ENCODE peak calls at places on chromosomes 5 and 9, in eight cellular contexts. J, M, E, X, N, O, Y and G are unnamed samples.

GRCh38 chr9:81851340-81851739 is 76.9 kb upstream of the SPATA31D4 start:
- DNase-seq in J (no peak), O (no peak), M (no peak), X (no peak), N (no peak), E (no peak), Y (no peak), G (no peak)

GRCh38 chr9:36993933-36994764 is 39.9 kb downstream of the PAX5 start:
- DNase-seq in N (no peak), Y (no peak), M (no peak), X (no peak), J (no peak), E (no peak), O (no peak), G (no peak)

GRCh38 chr5:143001764-143002351 is 231.7 kb downstream of the ARHGAP26 start:
- DNase-seq in J (no peak), X (peak; percentile 75), M (peak; percentile 86), E (peak; percentile 70), Y (no peak), O (no peak), N (peak; percentile 67), G (no peak)

GRCh38 chr5:127595484-127596368 is 53.2 kb upstream of the CTXN3 start:
- DNase-seq in N (no peak), J (no peak), X (no peak), Y (no peak), E (no peak), M (no peak), O (no peak), G (no peak)

GRCh38 chr5:121006206-121006605 is 542.1 kb downstream of the PRR16 start:
- DNase-seq in X (no peak), Y (no peak), M (no peak), E (peak; percentile 0), N (no peak), J (no peak), O (no peak), G (no peak)

GRCh38 chr9:85237478-85237877 is 504.3 kb downstream of the AGTPBP1 start:
- DNase-seq in J (no peak), Y (no peak), O (no peak), X (no peak), E (no peak), N (no peak), M (no peak), G (no peak)

GRCh38 chr9:3224931-3225330 is 300.9 kb downstream of the RFX3 start:
- DNase-seq in O (no peak), N (no peak), E (peak; percentile 34), X (peak; percentile 24), Y (no peak), M (no peak), J (no peak), G (no peak)

GRCh38 chr9:133726401-133727276 is 11.5 kb downstream of the SARDH start:
- DNase-seq in N (peak; percentile 56), X (peak; percentile 75), O (peak; percentile 69), Y (no peak), E (peak; percentile 41), M (peak; percentile 55), J (no peak), G (peak; percentile 74)

GRCh38 chr5:38923661-38924451 is 78.0 kb downstream of the OSMR start:
- DNase-seq in M (no peak), N (no peak), Y (no peak), J (no peak), E (peak; percentile 79), X (peak; percentile 70), O (no peak), G (no peak)

GRCh38 chr9:76835571-76836283 is 70.2 kb downstream of the PRUNE2 start:
- DNase-seq in Y (no peak), M (peak; percentile 77), E (peak; percentile 62), J (peak; percentile 24), O (no peak), N (peak; percentile 38), X (peak; percentile 93), G (no peak)

GRCh38 chr9:104820336-104820735 is 56.4 kb downstream of the NIPSNAP3B start:
- DNase-seq in N (no peak), Y (no peak), J (no peak), X (no peak), O (no peak), M (no peak), E (no peak), G (no peak)

GRCh38 chr5:64628901-64629300 is 61.4 kb upstream of the SHISAL2B start:
- DNase-seq in E (no peak), X (no peak), O (no peak), M (no peak), Y (no peak), J (no peak), N (no peak), G (no peak)

GRCh38 chr5:136192526-136193395 is at the start of gene SMIM32:
- DNase-seq in Y (peak; percentile 49), M (no peak), E (no peak), O (no peak), J (no peak), X (peak; percentile 7), N (no peak), G (peak; percentile 49)

GRCh38 chr9:4842734-4843133 is 50.0 kb downstream of the RCL1 start:
- DNase-seq in J (no peak), Y (no peak), N (no peak), X (no peak), O (no peak), M (no peak), E (no peak), G (no peak)

GRCh38 chr5:164051745-164052144 is 546.3 kb downstream of the MAT2B start:
- DNase-seq in M (no peak), X (peak; percentile 62), N (no peak), O (no peak), J (no peak), Y (no peak), E (peak; percentile 45), G (no peak)

GRCh38 chr5:160479220-160479619 is 57.6 kb downstream of the PTTG1 start:
- DNase-seq in O (no peak), E (no peak), X (no peak), N (no peak), M (no peak), J (no peak), Y (no peak), G (no peak)

GRCh38 chr5:133818869-133819600 is 149.4 kb downstream of the C5orf15 start:
- DNase-seq in N (no peak), J (no peak), E (no peak), O (no peak), M (no peak), X (no peak), Y (no peak), G (no peak)

GRCh38 chr5:62475072-62475471 is 62.5 kb downstream of the IPO11 start:
- DNase-seq in O (no peak), Y (no peak), X (peak; percentile 73), N (peak; percentile 60), E (peak; percentile 77), M (peak; percentile 87), J (peak; percentile 20), G (no peak)

GRCh38 chr9:8804618-8805017 is 1005.0 kb upstream of the DMAC1 start:
- DNase-seq in O (no peak), X (no peak), Y (no peak), N (no peak), E (no peak), M (no peak), J (no peak), G (no peak)

GRCh38 chr9:29456940-29457339 is 1883.7 kb upstream of the C9orf72 start:
- DNase-seq in J (no peak), N (no peak), X (peak; percentile 73), M (peak; percentile 13), O (no peak), E (peak; percentile 3), Y (no peak), G (no peak)